ENCODE peak calls at places on chromosomes 1 and 21, in four cellular contexts. Z, P, V and T are unnamed samples.

GRCh38 chr1:44500181-44501021 is 95.3 kb downstream of the RNF220 start:
- DNase-seq in Z (no peak), V (no peak), P (no peak), T (no peak)

GRCh38 chr1:156056326-156056849 is 1.8 kb downstream of the LAMTOR2 start:
- DNase-seq in Z (no peak), P (no peak), V (no peak), T (no peak)

GRCh38 chr1:43293896-43294760 is 6.7 kb upstream of the TIE1 start:
- DNase-seq in Z (no peak), V (peak; percentile 51), P (no peak), T (no peak)

GRCh38 chr1:58968360-58968952 is 184.6 kb upstream of the JUN start:
- DNase-seq in V (no peak), Z (peak; percentile 62), P (peak; percentile 87), T (peak; percentile 49)

GRCh38 chr1:43292151-43292550 is 6.8 kb upstream of the C1orf210 start:
- DNase-seq in P (no peak), V (no peak), Z (no peak), T (no peak)

GRCh38 chr1:7247683-7248401 is 462.6 kb downstream of the CAMTA1 start:
- DNase-seq in V (no peak), Z (peak; percentile 11), P (no peak), T (no peak)

GRCh38 chr1:234955107-234955731 is 173.4 kb downstream of the TOMM20 start:
- DNase-seq in V (no peak), P (peak; percentile 62), Z (peak; percentile 60), T (peak; percentile 50)

GRCh38 chr1:204081156-204081790 is 8.4 kb downstream of the SOX13 start:
- DNase-seq in P (no peak), V (no peak), Z (no peak), T (no peak)

GRCh38 chr1:237684236-237684635 is 206.5 kb downstream of the ZP4 start:
- DNase-seq in Z (no peak), P (no peak), V (peak; percentile 34), T (no peak)

GRCh38 chr21:39610705-39611104 is 2.0 kb upstream of the B3GALT5 start:
- DNase-seq in P (no peak), Z (no peak), V (peak; percentile 31), T (no peak)

GRCh38 chr1:221605569-221605968 is 136.3 kb downstream of the DUSP10 start:
- DNase-seq in V (no peak), P (no peak), Z (no peak), T (no peak)

GRCh38 chr1:33338495-33339211 is 17.8 kb upstream of the A3GALT2 start:
- DNase-seq in P (peak; percentile 68), Z (no peak), V (no peak), T (peak; percentile 78)
- H3K4me3 ChIP-seq in P (peak overlapping the region; percentile 1), Z (no peak overlapping the region), V (no peak overlapping the region), T (no peak overlapping the region)

GRCh38 chr1:30823627-30823968 is 66.0 kb upstream of the LAPTM5 start:
- DNase-seq in V (no peak), Z (no peak), P (no peak), T (no peak)
- H3K4me3 ChIP-seq in V (peak overlapping the region; percentile 41), Z (peak overlapping the region; percentile 35), P (peak overlapping the region; percentile 34), T (no peak overlapping the region)

GRCh38 chr1:18360251-18360650 is 120.5 kb upstream of the KLHDC7A start:
- DNase-seq in Z (no peak), V (no peak), P (no peak), T (no peak)

GRCh38 chr1:18362150-18362549 is 118.6 kb upstream of the KLHDC7A start:
- DNase-seq in P (no peak), Z (no peak), V (no peak), T (no peak)

GRCh38 chr1:18354657-18355056 is 126.1 kb upstream of the KLHDC7A start:
- DNase-seq in Z (no peak), V (no peak), P (no peak), T (no peak)

GRCh38 chr1:18357831-18358230 is 122.9 kb upstream of the KLHDC7A start:
- DNase-seq in P (no peak), V (no peak), Z (no peak), T (no peak)

GRCh38 chr1:18358600-18358999 is 122.1 kb upstream of the KLHDC7A start:
- DNase-seq in Z (no peak), V (no peak), P (no peak), T (no peak)
- H3K4me3 ChIP-seq in Z (no peak overlapping the region), V (no peak overlapping the region), P (no peak overlapping the region), T (no peak overlapping the region)

GRCh38 chr1:242211254-242212022 is 212.5 kb upstream of the MAP1LC3C start:
- DNase-seq in V (no peak), Z (no peak), P (no peak), T (no peak)
- H3K4me3 ChIP-seq in V (no peak overlapping the region), Z (no peak overlapping the region), P (no peak overlapping the region), T (no peak overlapping the region)

GRCh38 chr1:101377436-101377835 is 140.6 kb downstream of the S1PR1 start:
- DNase-seq in V (no peak), P (no peak), Z (no peak), T (no peak)

GRCh38 chr1:101376121-101377095 is 139.6 kb downstream of the S1PR1 start:
- DNase-seq in Z (no peak), V (no peak), P (no peak), T (no peak)

GRCh38 chr1:101379037-101379436 is 142.2 kb downstream of the S1PR1 start:
- DNase-seq in Z (no peak), V (no peak), P (no peak), T (no peak)

GRCh38 chr1:101379939-101380338 is 143.1 kb downstream of the S1PR1 start:
- DNase-seq in Z (no peak), P (no peak), V (no peak), T (no peak)

GRCh38 chr1:101382135-101382534 is 145.3 kb downstream of the S1PR1 start:
- DNase-seq in V (no peak), P (no peak), Z (no peak), T (no peak)
- H3K4me3 ChIP-seq in V (no peak overlapping the region), P (no peak overlapping the region), Z (no peak overlapping the region), T (no peak overlapping the region)

DNA sequence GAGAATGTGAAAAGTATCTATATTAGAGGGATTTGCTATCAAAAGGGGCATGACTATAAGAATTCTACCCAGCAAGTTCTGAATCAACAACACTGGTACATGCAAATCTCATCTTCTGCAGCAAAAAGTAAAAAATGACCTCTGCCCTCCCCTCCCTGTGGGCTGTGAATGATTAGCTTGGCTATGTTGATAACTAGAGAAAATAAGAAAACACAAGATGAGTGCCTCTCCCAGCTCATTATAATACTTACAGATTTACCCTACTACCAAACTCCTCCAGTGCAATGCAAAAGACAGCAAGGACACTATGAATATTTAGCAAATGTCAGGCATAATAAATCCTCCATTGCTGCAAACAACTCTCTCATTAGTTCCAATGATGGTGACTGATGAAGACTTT is 102.4 kb downstream of the SLC45A1 start:
- DNase-seq in P (no peak), V (no peak), Z (no peak), T (no peak)
- H3K4me3 ChIP-seq in P (peak overlapping the region; percentile 85), V (no peak overlapping the region), Z (no peak overlapping the region), T (peak overlapping the region; percentile 24)

DNA sequence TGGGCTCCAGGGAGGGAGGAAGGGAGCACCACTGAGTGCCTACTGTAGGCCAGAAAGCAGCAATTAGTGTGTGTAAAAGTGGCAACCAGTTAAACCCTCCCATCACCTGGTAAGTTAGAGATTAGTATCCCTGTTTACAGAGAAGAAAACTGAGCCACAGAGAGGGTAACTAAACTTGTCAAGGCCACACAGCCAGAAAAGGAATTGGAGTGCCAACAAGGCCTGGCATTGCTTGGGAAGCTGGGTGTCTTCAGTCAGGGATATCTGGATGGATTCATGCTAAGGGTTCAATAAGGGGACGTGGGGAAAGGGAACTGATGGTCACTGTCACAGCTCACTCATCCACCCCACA is 23.6 kb upstream of the ADGRB2 start:
- DNase-seq in V (no peak), P (no peak), Z (no peak), T (no peak)
- H3K4me3 ChIP-seq in V (peak overlapping the region; percentile 52), P (no peak overlapping the region), Z (peak overlapping the region; percentile 71), T (no peak overlapping the region)

GRCh38 chr1:67684526-67685066 is 405 bp upstream of the GADD45A start:
- DNase-seq in V (no peak), Z (no peak), P (no peak), T (no peak)
- H3K4me3 ChIP-seq in V (peak overlapping the region; percentile 91), Z (peak overlapping the region; percentile 88), P (no peak overlapping the region), T (no peak overlapping the region)

GRCh38 chr1:33572387-33572786 is 99.9 kb downstream of the ZSCAN20 start:
- DNase-seq in P (no peak), Z (no peak), V (no peak), T (no peak)

GRCh38 chr1:33578557-33579448 is 106.4 kb downstream of the ZSCAN20 start:
- DNase-seq in V (no peak), P (no peak), Z (no peak), T (no peak)

GRCh38 chr1:33575324-33575879 is 103.0 kb downstream of the ZSCAN20 start:
- DNase-seq in P (no peak), V (no peak), Z (no peak), T (no peak)

GRCh38 chr1:33576821-33577599 is 104.6 kb downstream of the ZSCAN20 start:
- DNase-seq in V (no peak), Z (no peak), P (no peak), T (no peak)

DNA sequence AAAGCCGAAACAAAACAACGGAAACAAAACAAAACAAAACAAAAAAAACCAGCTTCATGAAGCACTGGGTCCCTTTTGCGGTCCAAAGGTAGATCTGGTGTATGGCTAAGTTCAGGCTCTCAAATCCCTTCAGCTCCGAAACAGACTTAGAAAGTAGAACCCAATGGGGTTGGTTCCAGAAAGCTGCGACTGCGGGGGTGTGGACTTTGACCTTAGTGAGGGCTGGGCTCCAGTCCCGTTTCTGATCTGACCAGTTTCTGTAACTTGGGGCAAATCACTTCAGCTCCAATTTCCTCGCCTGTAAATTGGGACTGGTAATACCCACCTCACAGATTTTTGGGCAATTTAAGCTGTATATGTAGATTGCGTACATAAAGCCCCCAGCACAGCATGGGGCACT is 105.2 kb downstream of the ZSCAN20 start:
- DNase-seq in V (no peak), Z (no peak), P (no peak), T (no peak)
- H3K4me3 ChIP-seq in V (no peak overlapping the region), Z (no peak overlapping the region), P (no peak overlapping the region), T (no peak overlapping the region)

GRCh38 chr21:36964398-36964797 is 2.1 kb downstream of the HLCS start:
- DNase-seq in P (no peak), V (no peak), Z (no peak), T (no peak)
- H3K4me3 ChIP-seq in P (no peak overlapping the region), V (no peak overlapping the region), Z (no peak overlapping the region), T (no peak overlapping the region)